ENCODE peak calls at places on chromosomes 5 and 9, in eight cellular contexts. M, S, N, E, K, F, J and O are unnamed samples.

GRCh38 chr9:4640027-4640426 is 22.1 kb upstream of the PLPP6 start:
- DNase-seq in M (no peak), S (no peak), N (peak), E (peak), K (no peak), F (no peak), J (no peak), O (no peak)

GRCh38 chr9:134215709-134216448 is 51.5 kb upstream of the RNU6ATAC start:
- DNase-seq in M (no peak), S (no peak), N (peak), E (no peak), K (no peak), F (peak), J (peak), O (no peak)

GRCh38 chr9:113632776-113633590 is 169.5 kb downstream of the RGS3 start:
- DNase-seq in M (no peak), S (no peak), N (peak), E (no peak), K (no peak), F (peak), J (peak), O (no peak)

GRCh38 chr5:72531496-72532190 is 24.4 kb upstream of the ZNF366 start:
- DNase-seq in M (no peak), S (no peak), N (no peak), E (no peak), K (no peak), F (peak), J (no peak), O (no peak)

GRCh38 chr9:113933188-113933587 is 57.1 kb downstream of the ZNF618 start:
- DNase-seq in M (no peak), S (no peak), N (no peak), E (no peak), K (no peak), F (no peak), J (peak), O (no peak)

GRCh38 chr9:124481115-124481514 is 26.1 kb downstream of the NR5A1 start:
- DNase-seq in M (no peak), S (no peak), N (peak), E (no peak), K (no peak), F (no peak), J (no peak), O (no peak)

GRCh38 chr5:177598477-177598876 is 1.5 kb upstream of the B4GALT7 start:
- DNase-seq in M (no peak), S (no peak), N (no peak), E (no peak), K (no peak), F (no peak), J (peak), O (no peak)

GRCh38 chr5:329106-329757 is 7.7 kb downstream of the AHRR start:
- DNase-seq in M (no peak), S (no peak), N (no peak), E (no peak), K (no peak), F (peak), J (peak), O (no peak)

GRCh38 chr9:123834907-123835562 is 94.9 kb downstream of the DENND1A start:
- DNase-seq in M (no peak), S (peak), N (no peak), E (no peak), K (no peak), F (no peak), J (no peak), O (no peak)

GRCh38 chr5:74641014-74641777 is 668 bp upstream of the ENC1 start:
- DNase-seq in M (peak), S (no peak), N (peak), E (peak), K (no peak), F (peak), J (peak), O (peak)

GRCh38 chr9:133006731-133007352 is 24.0 kb upstream of the GTF3C5 start:
- DNase-seq in M (no peak), S (no peak), N (peak), E (no peak), K (no peak), F (no peak), J (no peak), O (no peak)

GRCh38 chr5:82277613-82277986 is 554 bp downstream of the RPS23 start:
- DNase-seq in M (no peak), S (no peak), N (no peak), E (no peak), K (no peak), F (no peak), J (no peak), O (no peak)

GRCh38 chr5:77180167-77181081 is 30.1 kb upstream of the PDE8B start:
- DNase-seq in M (no peak), S (no peak), N (peak), E (no peak), K (no peak), F (no peak), J (no peak), O (no peak)

GRCh38 chr5:77076961-77077820 is 9.9 kb downstream of the ZBED3 start:
- DNase-seq in M (peak), S (peak), N (peak), E (peak), K (no peak), F (no peak), J (peak), O (peak)

GRCh38 chr9:127741831-127742434 is 6.8 kb upstream of the TOR2A start:
- DNase-seq in M (peak), S (no peak), N (peak), E (no peak), K (no peak), F (peak), J (peak), O (no peak)

GRCh38 chr5:53194086-53194485 is 84.5 kb upstream of the MOCS2 start:
- DNase-seq in M (no peak), S (no peak), N (no peak), E (no peak), K (no peak), F (peak), J (no peak), O (no peak)

GRCh38 chr9:68996457-68996856 is 17.5 kb downstream of the PRKACG start:
- DNase-seq in M (no peak), S (no peak), N (no peak), E (no peak), K (no peak), F (no peak), J (no peak), O (no peak)

GRCh38 chr5:124180523-124181461 is 565.6 kb downstream of the ZNF608 start:
- DNase-seq in M (no peak), S (no peak), N (no peak), E (peak), K (no peak), F (no peak), J (no peak), O (no peak)

GRCh38 chr5:160342413-160342941 is 27.9 kb downstream of the C1QTNF2 start:
- DNase-seq in M (no peak), S (no peak), N (no peak), E (peak), K (no peak), F (peak), J (no peak), O (no peak)

GRCh38 chr9:131046581-131047202 is 37.7 kb downstream of the LAMC3 start:
- DNase-seq in M (peak), S (peak), N (peak), E (peak), K (peak), F (peak), J (peak), O (peak)

GRCh38 chr5:180284161-180284560 is 7.7 kb downstream of the MAPK9 start:
- DNase-seq in M (peak), S (no peak), N (peak), E (no peak), K (no peak), F (no peak), J (no peak), O (no peak)